ENCODE peak calls at places on chromosome 1, in eight cellular contexts. N, G, F, H, J, X, D and L are unnamed samples.

GRCh38 chr1:79617777-79618176 is 611.2 kb upstream of the ADGRL4 start:
- DNase-seq in H (no peak), N (no peak), J (no peak), F (no peak), G (no peak), X (no peak), D (no peak), L (no peak)

GRCh38 chr1:236536540-236536939 is 12.8 kb downstream of the LGALS8 start:
- DNase-seq in D (no peak), G (no peak), X (no peak), N (no peak), F (no peak), J (no peak), H (no peak), L (no peak)

GRCh38 chr1:64965239-64966157 is 851 bp downstream of the JAK1 start:
- DNase-seq in J (no peak), H (no peak), G (peak), D (peak), N (peak), X (peak), F (peak), L (no peak)

GRCh38 chr1:100443739-100444571 is 91.6 kb downstream of the CDC14A start:
- DNase-seq in X (no peak), F (no peak), G (no peak), H (peak), D (no peak), J (no peak), N (no peak), L (peak)

GRCh38 chr1:195951313-195951712 is 656.9 kb downstream of the KCNT2 start:
- DNase-seq in D (no peak), J (no peak), G (no peak), F (no peak), N (no peak), X (no peak), H (no peak), L (no peak)

GRCh38 chr1:27563407-27564263 is 40.3 kb downstream of the AHDC1 start:
- DNase-seq in J (no peak), F (no peak), N (no peak), X (no peak), G (no peak), D (no peak), H (no peak), L (no peak)

GRCh38 chr1:11384170-11384554 is 94.8 kb upstream of the DISP3 start:
- DNase-seq in J (no peak), N (no peak), X (no peak), D (no peak), H (no peak), G (no peak), F (no peak), L (no peak)

GRCh38 chr1:201640624-201641023 is 101.7 kb downstream of the NAV1 start:
- DNase-seq in H (no peak), F (no peak), X (no peak), J (no peak), N (no peak), G (no peak), D (no peak), L (no peak)

GRCh38 chr1:99963041-99963795 is 6.6 kb upstream of the SLC35A3 start:
- DNase-seq in G (no peak), H (no peak), N (no peak), D (no peak), J (no peak), X (no peak), F (no peak), L (no peak)

GRCh38 chr1:8021676-8022266 is 4.3 kb downstream of the ERRFI1 start:
- DNase-seq in X (no peak), F (no peak), J (no peak), H (no peak), D (no peak), N (no peak), G (no peak), L (no peak)

GRCh38 chr1:93148001-93148400 is 32.2 kb downstream of the TMED5 start:
- DNase-seq in D (no peak), G (no peak), N (no peak), X (no peak), H (no peak), F (no peak), J (no peak), L (no peak)

GRCh38 chr1:179168526-179168925 is 61.0 kb downstream of the ABL2 start:
- DNase-seq in H (no peak), G (no peak), X (no peak), D (no peak), J (no peak), N (no peak), F (no peak), L (no peak)

GRCh38 chr1:246281639-246282038 is 225.4 kb downstream of the SMYD3 start:
- DNase-seq in D (no peak), G (no peak), F (no peak), X (no peak), H (no peak), J (no peak), N (no peak), L (no peak)

GRCh38 chr1:12565094-12565965 is 52.7 kb downstream of the DHRS3 start:
- DNase-seq in J (no peak), H (no peak), N (no peak), G (no peak), D (no peak), X (no peak), F (no peak), L (no peak)

GRCh38 chr1:79982218-79982617 is 975.7 kb upstream of the ADGRL4 start:
- DNase-seq in J (no peak), D (no peak), X (no peak), N (no peak), G (no peak), H (no peak), F (no peak), L (peak)

GRCh38 chr1:89974211-89974610 is 20.7 kb upstream of the ZNF326 start:
- DNase-seq in N (no peak), X (no peak), D (no peak), J (no peak), F (no peak), G (no peak), H (no peak), L (no peak)

GRCh38 chr1:236018885-236019453 is 45.9 kb downstream of the NID1 start:
- DNase-seq in X (no peak), H (no peak), J (no peak), F (no peak), G (no peak), N (no peak), D (no peak), L (no peak)

GRCh38 chr1:26538480-26539412 is 9.2 kb downstream of the RPS6KA1 start:
- DNase-seq in D (no peak), H (no peak), G (peak), J (peak), N (peak), F (no peak), X (peak), L (peak)

GRCh38 chr1:212737559-212737958 is 37.9 kb upstream of the BATF3 start:
- DNase-seq in J (no peak), N (no peak), D (no peak), X (no peak), H (no peak), F (no peak), G (no peak), L (no peak)

GRCh38 chr1:56202186-56202585 is 377.2 kb downstream of the PLPP3 start:
- DNase-seq in H (no peak), J (no peak), X (no peak), F (no peak), D (no peak), N (no peak), G (no peak), L (no peak)